ENCODE peak calls at places on chromosomes 7 and 10, in seven cellular contexts. Z is mesothelial cell of epicardium, P is iPS-NIHi11, E is NCI-H187, D is COR-L47, N is PC-3, X is dorsolateral prefrontal cortex. S is an unnamed sample.

GRCh38 chr10:49694466-49694865 is 15.0 kb downstream of the C10orf53 start:
- DNase-seq in Z (no peak), D (no peak), X (no peak), N (no peak), E (no peak), P (no peak), S (no peak)

GRCh38 chr10:69065406-69066361 is 22.2 kb upstream of the SRGN start:
- DNase-seq in P (no peak), X (no peak), E (no peak), Z (no peak), N (peak), D (no peak), S (no peak)

GRCh38 chr10:48470893-48471805 is 133.7 kb downstream of the ARHGAP22 start:
- DNase-seq in E (no peak), N (no peak), X (peak), P (no peak), Z (peak), D (no peak), S (peak)

GRCh38 chr10:68261132-68261856 is 29.4 kb upstream of the ATOH7 start:
- DNase-seq in E (no peak), Z (no peak), X (peak), P (no peak), N (no peak), D (no peak), S (peak)

GRCh38 chr7:55657654-55658053 is 85.4 kb upstream of the VOPP1 start:
- DNase-seq in E (no peak), N (no peak), Z (no peak), X (no peak), D (no peak), P (no peak), S (no peak)

GRCh38 chr7:134996097-134996550 is 9.8 kb downstream of the AGBL3 start:
- DNase-seq in N (no peak), Z (no peak), D (peak), X (no peak), E (no peak), P (no peak), S (no peak)

GRCh38 chr7:50826371-50827172 is 43.9 kb upstream of the GRB10 start:
- DNase-seq in Z (no peak), D (no peak), N (peak), P (no peak), E (no peak), X (no peak), S (no peak)

GRCh38 chr7:101315336-101315735 is 6.3 kb downstream of the IFT22 start:
- DNase-seq in P (peak), X (peak), Z (peak), E (peak), D (no peak), N (peak), S (no peak)

GRCh38 chr7:92631067-92631829 is 41.1 kb upstream of the FAM133B start:
- DNase-seq in E (no peak), X (no peak), N (no peak), Z (no peak), D (no peak), P (no peak), S (no peak)

GRCh38 chr10:21260793-21261149 is 264.7 kb downstream of the SKIDA1 start:
- DNase-seq in P (peak), D (no peak), X (no peak), E (no peak), N (no peak), Z (no peak), S (no peak)

GRCh38 chr7:7978860-7979259 is 10.3 kb downstream of the GLCCI1 start:
- DNase-seq in P (no peak), E (no peak), X (no peak), N (no peak), D (no peak), Z (no peak), S (no peak)

GRCh38 chr10:88459523-88459922 is 123.6 kb downstream of the RNLS start:
- DNase-seq in E (no peak), D (no peak), X (no peak), Z (no peak), P (no peak), N (no peak), S (no peak)

GRCh38 chr10:79349072-79349491 is 1.8 kb downstream of the PPIF start:
- DNase-seq in N (no peak), X (no peak), D (no peak), E (no peak), P (no peak), Z (peak), S (no peak)

GRCh38 chr7:91046322-91047088 is 217.7 kb upstream of the FZD1 start:
- DNase-seq in N (peak), P (no peak), Z (no peak), E (no peak), D (no peak), X (no peak), S (no peak)